ENCODE peak calls at places on chromosomes 7 and 10, in ten cellular contexts. C, A, K, F, H, D, O, L, T and U are unnamed samples.

GRCh38 chr10:117967149-117967548 is 79.6 kb downstream of the RAB11FIP2 start:
- DNase-seq in A (no peak), K (no peak), H (no peak), L (no peak), D (no peak), F (no peak), C (no peak), T (no peak), O (no peak), U (no peak)

GRCh38 chr10:73772280-73773151 is 9.3 kb upstream of the CHCHD1 start:
- DNase-seq in T (peak), H (peak), A (peak), O (peak), F (peak), K (peak), L (peak), C (peak), D (peak), U (peak)

GRCh38 chr7:156635529-156636385 is 4.8 kb upstream of the RNF32 start:
- DNase-seq in D (no peak), C (no peak), F (no peak), A (no peak), L (no peak), K (no peak), H (no peak), O (no peak), T (no peak), U (no peak)

GRCh38 chr7:36755484-36755883 is 31.2 kb upstream of the AOAH start:
- DNase-seq in C (no peak), L (no peak), O (no peak), D (no peak), F (no peak), A (no peak), T (no peak), H (no peak), K (no peak), U (no peak)

GRCh38 chr10:86163522-86164215 is 202.9 kb downstream of the GRID1 start:
- DNase-seq in A (no peak), K (no peak), C (no peak), F (no peak), D (no peak), L (no peak), T (peak), H (no peak), O (peak), U (no peak)

GRCh38 chr10:35735412-35735811 is 93.3 kb upstream of the FZD8 start:
- DNase-seq in A (peak), C (peak), H (no peak), O (peak), F (no peak), K (peak), D (no peak), L (no peak), T (no peak), U (no peak)

GRCh38 chr10:11823122-11823988 is at the start of gene PROSER2:
- DNase-seq in O (peak), K (peak), L (peak), C (peak), F (no peak), D (peak), A (peak), H (peak), T (peak), U (peak)

GRCh38 chr7:151246161-151247015 is 2.1 kb downstream of the SMARCD3 start:
- DNase-seq in C (no peak), A (no peak), K (no peak), F (no peak), L (no peak), D (no peak), H (peak), O (no peak), T (no peak), U (no peak)

GRCh38 chr7:142939226-142939910 is at the start of gene LLCFC1:
- DNase-seq in F (no peak), K (no peak), A (no peak), T (no peak), L (peak), C (no peak), D (no peak), H (peak), O (no peak), U (peak)

GRCh38 chr7:141701489-141702046 is 398 bp downstream of the DENND11 start:
- DNase-seq in C (no peak), D (peak), O (peak), A (peak), H (peak), K (peak), F (no peak), T (no peak), L (peak), U (peak)